ENCODE peak calls at places on chromosomes 13 and 19, in eight cellular contexts. Z is left ventricle myocardium inferior; O is stomach; S is left lung; D is CD8-positive, alpha-beta T cell; V is uterus; Q is right lobe of liver; T is neural progenitor cell. R is an unnamed sample.
A peak's percentile ranks its signal among the peaks of the same experiment; 100 is the strongest.

GRCh38 chr19:2327773-2328400 is 499 bp downstream of the LSM7 start:
- DNase-seq in Z (no peak), O (peak; percentile 52), S (no peak), D (peak; percentile 74), V (no peak), Q (no peak), T (peak; percentile 80), R (no peak)

GRCh38 chr13:52837850-52838249 is 10.6 kb downstream of the PCDH8 start:
- DNase-seq in Z (no peak), O (no peak), S (no peak), D (no peak), V (no peak), Q (no peak), T (no peak), R (no peak)

GRCh38 chr13:110348309-110348625 is 41.2 kb downstream of the COL4A2 start:
- DNase-seq in Z (no peak), O (no peak), S (no peak), D (no peak), V (no peak), Q (no peak), T (no peak), R (no peak)

GRCh38 chr19:46748325-46749109 is 2.3 kb upstream of the STRN4 start:
- DNase-seq in Z (peak; percentile 59), O (peak; percentile 69), S (peak; percentile 84), D (peak; percentile 76), V (peak; percentile 57), Q (no peak), T (peak; percentile 87), R (no peak)

GRCh38 chr19:48379058-48379457 is 12.3 kb downstream of the KDELR1 start:
- DNase-seq in Z (no peak), O (no peak), S (no peak), D (no peak), V (no peak), Q (no peak), T (no peak), R (no peak)

GRCh38 chr19:2129022-2129421 is 22.3 kb downstream of the AP3D1 start:
- DNase-seq in Z (no peak), O (no peak), S (no peak), D (no peak), V (no peak), Q (no peak), T (no peak), R (no peak)

GRCh38 chr13:64782459-64782858 is 2447.7 kb downstream of the PCDH9 start:
- DNase-seq in Z (no peak), O (no peak), S (no peak), D (no peak), V (no peak), Q (no peak), T (no peak), R (no peak)

GRCh38 chr19:10835089-10835753 is 791 bp downstream of the TMED1 start:
- DNase-seq in Z (no peak), O (peak; percentile 100), S (peak; percentile 79), D (no peak), V (no peak), Q (no peak), T (no peak), R (no peak)

GRCh38 chr19:41194157-41194552 is 1.1 kb downstream of the CYP2S1 start:
- DNase-seq in Z (no peak), O (no peak), S (no peak), D (no peak), V (no peak), Q (no peak), T (no peak), R (no peak)

GRCh38 chr13:67557642-67558241 is 327.6 kb upstream of the PCDH9 start:
- DNase-seq in Z (no peak), O (no peak), S (no peak), D (no peak), V (no peak), Q (no peak), T (no peak), R (no peak)

GRCh38 chr13:95643814-95644598 is 500 bp downstream of the DZIP1 start:
- DNase-seq in Z (peak; percentile 18), O (no peak), S (peak; percentile 80), D (no peak), V (peak; percentile 22), Q (no peak), T (peak; percentile 77), R (peak; percentile 47)

GRCh38 chr19:10517361-10517759 is at the start of gene S1PR5:
- DNase-seq in Z (no peak), O (no peak), S (peak; percentile 80), D (peak; percentile 32), V (no peak), Q (no peak), T (peak; percentile 54), R (no peak)

GRCh38 chr13:24208314-24208713 is 47.8 kb downstream of the SPATA13 start:
- DNase-seq in Z (no peak), O (no peak), S (no peak), D (no peak), V (no peak), Q (no peak), T (no peak), R (no peak)

GRCh38 chr19:44684892-44685847 is 13.8 kb upstream of the CEACAM16 start:
- DNase-seq in Z (no peak), O (peak; percentile 42), S (peak; percentile 43), D (no peak), V (peak; percentile 62), Q (no peak), T (peak; percentile 28), R (peak; percentile 36)

GRCh38 chr19:58577581-58578429 is 4.7 kb upstream of the MZF1 start:
- DNase-seq in Z (peak; percentile 12), O (no peak), S (peak; percentile 44), D (no peak), V (no peak), Q (peak; percentile 43), T (no peak), R (no peak)

GRCh38 chr19:58581227-58582141 is 8.3 kb upstream of the MZF1 start:
- DNase-seq in Z (peak; percentile 87), O (peak; percentile 89), S (peak; percentile 95), D (peak; percentile 89), V (peak; percentile 86), Q (peak; percentile 79), T (peak; percentile 93), R (peak; percentile 80)

GRCh38 chr19:58579473-58580142 is 6.5 kb upstream of the MZF1 start:
- DNase-seq in Z (no peak), O (no peak), S (no peak), D (no peak), V (no peak), Q (no peak), T (no peak), R (no peak)

GRCh38 chr19:58575183-58576041 is 2.3 kb upstream of the MZF1 start:
- DNase-seq in Z (peak; percentile 92), O (peak; percentile 87), S (peak; percentile 96), D (peak; percentile 78), V (peak; percentile 90), Q (peak; percentile 93), T (peak; percentile 98), R (peak; percentile 89)

DNA sequence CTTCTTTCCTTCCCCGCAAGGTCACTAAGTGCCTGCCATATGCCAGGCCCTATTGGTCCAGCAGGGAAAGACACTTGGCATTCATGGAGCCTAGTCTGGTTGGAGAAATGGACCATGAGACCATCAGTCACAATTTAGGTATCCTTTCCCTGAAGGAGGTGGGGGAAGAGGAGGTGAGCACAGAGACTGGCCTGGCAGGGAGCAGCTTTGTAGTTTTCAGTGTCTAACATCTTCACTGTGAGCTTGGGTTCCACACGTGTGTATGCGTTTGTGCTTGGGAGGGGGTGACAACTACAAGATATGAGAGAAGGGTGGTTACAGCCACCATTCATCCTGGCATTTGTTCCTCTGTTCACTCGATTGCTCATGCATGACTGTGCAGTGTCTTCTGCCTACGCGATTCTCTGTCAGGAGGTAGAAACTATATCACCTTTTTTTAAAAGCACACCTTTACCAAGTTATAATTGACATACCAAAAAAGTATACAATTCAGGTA is 5.3 kb upstream of the MZF1 start:
- DNase-seq in Z (no peak), O (no peak), S (no peak), D (peak; percentile 7), V (no peak), Q (no peak), T (no peak), R (no peak)
- H3K4me1 ChIP-seq in Z (peaks cover 44% of the 10 kb centered on the region), O (peaks cover 29% of the 10 kb centered on the region), S (peaks cover 9% of the 10 kb centered on the region), D (peaks cover 19% of the 10 kb centered on the region), V (peaks cover 4% of the 10 kb centered on the region), Q (peaks cover 6% of the 10 kb centered on the region), T (peaks cover 9% of the 10 kb centered on the region), R (peaks cover 10% of the 10 kb centered on the region)

DNA sequence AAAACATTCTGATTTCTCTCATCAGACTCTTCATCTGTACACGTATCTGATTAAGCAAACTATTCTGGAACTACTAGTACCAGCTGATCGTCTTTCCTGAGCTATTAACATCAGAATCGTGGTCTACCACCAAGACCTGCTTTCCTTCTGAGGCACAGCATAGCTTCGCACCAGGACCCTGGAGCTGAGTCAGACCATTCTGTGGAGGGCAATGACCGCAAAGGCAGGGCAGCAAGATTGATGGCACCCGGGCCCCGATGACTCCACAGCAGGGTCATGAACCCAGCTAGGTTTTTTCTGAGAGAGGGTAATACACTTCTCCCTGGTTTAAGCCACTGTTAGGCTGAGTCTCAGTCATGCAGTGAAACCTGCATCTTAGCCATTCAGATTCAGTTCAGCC is 158.7 kb upstream of the GPR12 start:
- DNase-seq in Z (no peak), O (no peak), S (no peak), D (no peak), V (no peak), Q (no peak), T (no peak), R (no peak)
- H3K4me3 ChIP-seq in Z (no peak overlapping the region), O (no peak overlapping the region), S (no peak overlapping the region), D (no peak overlapping the region), V (no peak overlapping the region), Q (no peak overlapping the region), T (no peak overlapping the region), R (no peak overlapping the region)

DNA sequence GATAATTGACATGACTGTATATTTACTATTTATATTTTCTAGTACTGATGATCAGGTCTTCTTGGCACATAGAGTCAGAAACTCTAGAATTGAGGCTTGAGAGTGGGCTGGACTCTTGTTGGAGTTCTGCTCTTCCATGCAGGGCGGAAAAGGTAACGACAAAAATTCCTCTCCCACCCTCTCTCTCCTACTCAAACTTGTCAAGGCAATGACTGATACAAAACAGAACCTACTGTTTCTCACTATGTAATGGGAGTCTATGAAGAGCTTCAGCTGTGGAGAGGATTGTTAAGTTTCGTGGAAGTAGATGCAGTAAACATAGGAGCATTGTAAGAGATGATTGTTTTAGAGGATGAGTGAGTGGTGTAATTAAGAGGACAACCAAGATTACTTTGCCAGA is 8.8 kb downstream of the EDNRB start:
- DNase-seq in Z (no peak), O (no peak), S (no peak), D (no peak), V (no peak), Q (no peak), T (no peak), R (no peak)
- H3K4me1 ChIP-seq in Z (peaks cover 16% of the 10 kb centered on the region), O (no peaks in the 10 kb centered on the region), S (no peaks in the 10 kb centered on the region), D (no peaks in the 10 kb centered on the region), V (no peaks in the 10 kb centered on the region), Q (no peaks in the 10 kb centered on the region), T (peaks cover 14% of the 10 kb centered on the region), R (no peaks in the 10 kb centered on the region)

DNA sequence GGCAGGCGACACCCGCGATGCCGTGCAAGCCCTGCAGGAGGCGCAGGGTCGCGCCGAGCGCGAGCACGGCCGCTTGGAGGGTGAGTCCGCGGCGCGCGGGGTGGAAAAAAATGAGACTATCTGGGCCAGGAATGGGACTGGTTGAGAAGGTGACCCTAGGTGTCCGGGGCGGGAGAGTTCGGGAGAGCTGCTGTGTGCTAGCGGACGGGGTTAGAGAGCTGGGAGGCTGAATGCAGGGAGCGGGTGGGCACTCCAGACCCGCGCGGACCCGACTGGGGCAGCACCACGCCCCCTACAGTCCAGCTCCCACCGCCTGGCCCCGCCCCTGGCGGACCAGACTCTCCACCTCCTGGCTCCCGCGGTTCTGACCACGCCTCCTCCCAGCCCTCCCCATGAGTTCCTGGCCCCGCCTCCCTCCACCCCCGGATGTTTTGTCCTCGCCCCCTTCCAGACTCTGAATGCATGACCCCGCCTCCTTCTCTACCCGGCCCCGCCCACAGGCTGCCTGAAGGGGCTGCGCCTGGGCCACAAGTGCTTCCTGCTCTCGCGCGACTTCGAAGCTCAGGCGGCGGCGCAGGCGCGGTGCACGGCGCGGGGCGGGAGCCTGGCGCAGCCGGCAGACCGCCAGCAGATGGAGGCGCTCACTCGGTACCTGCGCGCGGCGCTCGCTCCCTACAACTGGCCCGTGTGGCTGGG is 1.5 kb downstream of the CLEC11A start:
- DNase-seq in Z (peak; percentile 98), O (peak; percentile 95), S (peak; percentile 98), D (peak; percentile 97), V (peak; percentile 100), Q (peak; percentile 99), T (peak; percentile 99), R (peak; percentile 99)
- H3K4me3 ChIP-seq in Z (peak overlapping the region; percentile 73), O (peak overlapping the region; percentile 61), S (peak overlapping the region; percentile 58), D (peak overlapping the region; percentile 81), V (peak overlapping the region; percentile 78), Q (peak overlapping the region; percentile 67), T (peak overlapping the region; percentile 50), R (peak overlapping the region; percentile 14)

R was measured in mucosa of descending colon.